ENCODE peak calls at places on chromosome 22, in four cellular contexts. C is mammary epithelial cell, P is HAP-1, W is DND-41. R is an unnamed sample.

GRCh38 chr22:32904044-32904443 is 102.5 kb downstream of the TIMP3 start:
- DNase-seq in C (peak), P (no peak), W (peak), R (peak)

GRCh38 chr22:43313497-43314474 is 29.4 kb downstream of the SCUBE1 start:
- DNase-seq in C (no peak), P (no peak), W (no peak), R (no peak)

GRCh38 chr22:30861688-30862552 is 106.7 kb downstream of the MORC2 start:
- DNase-seq in C (no peak), P (no peak), W (no peak), R (no peak)

GRCh38 chr22:23909258-23909898 is 15.2 kb downstream of the MIF start:
- DNase-seq in C (no peak), P (peak), W (no peak), R (no peak)

GRCh38 chr22:46150615-46151423 is 493 bp downstream of the PPARA start:
- DNase-seq in C (peak), P (no peak), W (peak), R (no peak)

GRCh38 chr22:41369089-41369745 is 12.5 kb upstream of the TEF start:
- DNase-seq in C (no peak), P (no peak), W (no peak), R (no peak)

GRCh38 chr22:44595841-44596341 is 97.9 kb upstream of the RTL6 start:
- DNase-seq in C (no peak), P (no peak), W (no peak), R (no peak)

GRCh38 chr22:35563211-35563610 is 22.6 kb downstream of the RASD2 start:
- DNase-seq in C (no peak), P (no peak), W (no peak), R (no peak)

GRCh38 chr22:31321421-31321820 is 24.7 kb downstream of the PATZ1 start:
- DNase-seq in C (no peak), P (no peak), W (no peak), R (no peak)

GRCh38 chr22:24134090-24134846 is 47.0 kb upstream of the SUSD2 start:
- DNase-seq in C (no peak), P (no peak), W (peak), R (peak)

GRCh38 chr22:43891360-43892182 is at the start of gene PNPLA5:
- DNase-seq in C (no peak), P (no peak), W (no peak), R (no peak)

GRCh38 chr22:41178425-41178975 is 26.6 kb upstream of the L3MBTL2 start:
- DNase-seq in C (no peak), P (no peak), W (no peak), R (no peak)

GRCh38 chr22:31876156-31877035 is 67.9 kb upstream of the YWHAH start:
- DNase-seq in C (peak), P (no peak), W (no peak), R (no peak)

GRCh38 chr22:23526588-23527315 is 53.3 kb downstream of the IGLL1 start:
- DNase-seq in C (no peak), P (no peak), W (no peak), R (no peak)

GRCh38 chr22:27778299-27779090 is 23.1 kb downstream of the MN1 start:
- DNase-seq in C (no peak), P (no peak), W (no peak), R (no peak)

GRCh38 chr22:45692549-45692948 is 20.9 kb downstream of the ATXN10 start:
- DNase-seq in C (no peak), P (peak), W (no peak), R (no peak)

GRCh38 chr22:50114221-50114981 is 24.6 kb downstream of the MOV10L1 start:
- DNase-seq in C (no peak), P (no peak), W (no peak), R (no peak)

GRCh38 chr22:33034753-33035152 is 23.4 kb downstream of the SYN3 start:
- DNase-seq in C (no peak), P (no peak), W (no peak), R (no peak)

GRCh38 chr22:30610299-30610698 is 3.3 kb downstream of the TCN2 start:
- DNase-seq in C (no peak), P (no peak), W (no peak), R (no peak)

GRCh38 chr22:50323900-50324299 is 2.9 kb downstream of the DENND6B start:
- DNase-seq in C (no peak), P (no peak), W (no peak), R (no peak)

GRCh38 chr22:46148885-46149492 is 1.3 kb upstream of the PPARA start:
- DNase-seq in C (no peak), P (no peak), W (no peak), R (no peak)

GRCh38 chr22:38789606-38790005 is 4.3 kb downstream of the DNAL4 start:
- DNase-seq in C (no peak), P (no peak), W (no peak), R (no peak)

GRCh38 chr22:38792833-38793232 is 1.1 kb downstream of the DNAL4 start:
- DNase-seq in C (peak), P (no peak), W (no peak), R (no peak)

GRCh38 chr22:38796262-38796957 is 2.5 kb upstream of the DNAL4 start:
- DNase-seq in C (no peak), P (no peak), W (no peak), R (no peak)

GRCh38 chr22:38795569-38795968 is 1.6 kb upstream of the DNAL4 start:
- DNase-seq in C (no peak), P (no peak), W (no peak), R (no peak)

DNA sequence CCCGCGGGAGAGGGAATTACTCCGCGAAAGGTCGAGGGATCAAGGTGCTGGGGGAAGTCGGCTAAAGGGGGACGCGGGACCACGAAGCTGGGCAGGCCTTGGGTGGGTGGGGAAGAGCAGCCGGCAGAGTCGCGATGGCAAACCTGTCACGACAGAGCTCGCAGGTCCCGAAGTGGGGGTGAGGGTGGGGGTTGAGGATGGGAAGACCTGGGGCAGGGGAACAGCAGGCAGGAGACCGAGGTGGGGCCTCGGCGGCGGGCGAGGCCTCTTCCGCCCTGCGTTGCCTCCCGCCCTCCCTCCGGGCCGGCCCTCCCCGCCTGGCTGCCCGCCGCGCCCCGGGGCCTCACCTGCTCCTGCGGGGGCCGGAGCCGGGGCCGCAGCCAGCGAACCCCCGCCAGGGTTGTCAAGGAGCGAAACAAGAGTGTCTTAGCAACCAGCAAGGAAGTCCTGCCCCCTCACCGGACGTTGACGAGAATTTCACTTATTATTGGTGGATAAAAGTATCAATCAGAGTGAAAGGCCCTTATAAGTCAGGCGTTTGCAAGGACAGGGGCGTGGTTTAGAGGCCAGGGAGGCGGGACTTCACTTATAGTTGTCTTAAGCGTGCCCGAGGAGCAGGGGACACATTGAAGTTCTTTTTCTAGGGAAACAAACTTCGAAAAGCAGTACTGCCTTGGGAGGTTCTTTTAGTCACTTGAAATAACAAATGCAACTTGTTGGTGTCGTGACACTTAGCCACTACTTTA is at the start of gene DNAL4:
- DNase-seq in C (peak), P (peak), W (peak), R (peak)
- H3K4me3 ChIP-seq in C (peak), P (peak), W (peak), R (peak)

DNA sequence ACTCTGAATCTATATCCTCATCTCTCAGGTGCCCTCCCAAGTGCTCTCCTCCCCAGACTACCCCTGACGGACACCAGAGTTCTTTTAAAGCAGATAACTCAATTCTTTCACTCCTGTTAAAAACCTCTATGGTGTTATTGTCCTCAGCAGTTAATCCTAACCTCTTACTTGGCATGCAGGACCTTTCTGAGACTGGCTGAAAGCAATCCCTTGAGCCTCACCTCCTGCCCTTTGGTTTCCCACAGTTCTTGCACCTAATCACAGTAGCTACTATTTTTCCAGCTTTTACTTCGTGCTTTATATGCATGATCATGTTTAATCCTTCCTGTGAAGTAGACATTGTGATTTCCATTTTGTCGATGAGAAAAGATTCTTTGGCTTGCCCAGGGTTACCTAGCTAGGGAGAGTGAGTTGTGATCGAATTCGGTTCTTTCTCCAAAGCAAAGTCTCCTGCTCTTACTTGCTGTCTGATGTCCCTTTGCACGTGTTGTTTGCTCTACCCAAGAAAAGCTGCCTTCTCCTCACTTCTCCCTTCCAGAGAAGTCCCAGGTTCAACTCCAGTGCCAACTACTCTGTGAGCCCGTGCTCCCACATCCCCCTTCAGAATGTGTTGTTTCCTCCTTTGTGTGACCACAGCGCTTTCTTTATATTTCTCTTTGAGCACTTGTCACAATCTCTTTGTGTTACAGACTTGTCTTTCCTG is 2.1 kb downstream of the UBE2L3 start:
- DNase-seq in C (no peak), P (peak), W (no peak), R (peak)
- H3K4me3 ChIP-seq in C (no peak), P (peak), W (peak), R (peak)

GRCh38 chr22:37266581-37267127 is 15.7 kb upstream of the CYTH4 start:
- DNase-seq in C (no peak), P (no peak), W (no peak), R (no peak)
- H3K4me3 ChIP-seq in C (no peak), P (no peak), W (peak), R (no peak)

DNA sequence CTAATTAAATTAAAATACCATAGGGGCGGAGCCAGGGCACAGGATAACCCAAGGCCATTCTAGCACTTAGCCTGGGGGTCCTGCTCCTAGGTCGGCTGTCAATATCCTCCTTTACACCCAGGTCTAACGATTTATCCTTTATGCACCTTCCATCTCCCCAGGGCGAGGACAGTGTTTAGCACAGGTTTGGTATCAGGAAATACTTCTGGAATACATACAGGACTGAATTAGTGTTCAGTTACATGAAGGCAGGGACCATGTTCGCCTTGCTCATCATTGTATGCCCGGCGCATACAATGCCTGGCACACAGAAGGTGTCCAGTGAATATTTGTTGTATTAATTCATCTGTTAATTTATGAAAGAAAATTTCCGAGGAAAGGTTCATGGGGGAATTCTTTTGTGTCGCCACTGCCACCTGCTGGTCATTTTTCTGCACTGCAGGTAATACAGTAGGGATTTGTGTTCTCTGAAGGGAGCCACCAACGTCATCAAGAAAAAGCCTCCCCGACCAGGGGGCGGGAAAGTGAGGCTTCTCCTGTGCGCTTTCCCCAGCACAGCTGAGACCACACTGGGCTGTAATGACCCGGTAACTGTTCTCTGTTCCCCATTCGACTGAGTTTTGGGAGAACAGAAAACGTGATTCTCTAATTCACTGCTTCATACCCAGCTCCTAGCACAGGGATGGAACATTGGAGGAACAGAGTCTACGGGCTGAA is 68.7 kb upstream of the ASPHD2 start:
- DNase-seq in C (peak), P (peak), W (peak), R (peak)
- H3K4me3 ChIP-seq in C (no peak), P (no peak), W (no peak), R (peak)

GRCh38 chr22:20395181-20395896 is 1.4 kb downstream of the ZNF74 start:
- DNase-seq in C (no peak), P (no peak), W (no peak), R (no peak)
- H3K4me3 ChIP-seq in C (peak), P (peak), W (peak), R (peak)

GRCh38 chr22:48553694-48554308 is 1273.9 kb downstream of the BRD1 start:
- DNase-seq in C (no peak), P (no peak), W (no peak), R (no peak)

GRCh38 chr22:48551061-48551460 is 1276.6 kb downstream of the BRD1 start:
- DNase-seq in C (no peak), P (no peak), W (no peak), R (no peak)

GRCh38 chr22:48554893-48555552 is 1272.7 kb downstream of the BRD1 start:
- DNase-seq in C (no peak), P (no peak), W (no peak), R (no peak)

GRCh38 chr22:48551716-48552268 is 1275.9 kb downstream of the BRD1 start:
- DNase-seq in C (no peak), P (no peak), W (no peak), R (no peak)

GRCh38 chr22:48553119-48553518 is 1274.6 kb downstream of the BRD1 start:
- DNase-seq in C (no peak), P (no peak), W (no peak), R (no peak)
- H3K4me3 ChIP-seq in C (no peak), P (no peak), W (no peak), R (no peak)